ENCODE peak calls at places on chromosomes 3 and 15, in eight cellular contexts. M, J, O, U, F, E, S and W are unnamed samples.
A peak's percentile ranks its signal among the peaks of the same experiment; 100 is the strongest.

GRCh38 chr3:120174811-120175210 is 80.6 kb upstream of the GSK3B start:
- DNase-seq in M (no peak), J (no peak), O (no peak), U (no peak), F (no peak), E (peak; percentile 10), S (no peak), W (no peak)

GRCh38 chr3:151404316-151404715 is 19.8 kb upstream of the P2RY12 start:
- DNase-seq in M (no peak), J (peak; percentile 45), O (no peak), U (peak; percentile 90), F (no peak), E (no peak), S (no peak), W (no peak)

GRCh38 chr3:39733804-39734203 is 75.6 kb upstream of the MYRIP start:
- DNase-seq in M (no peak), J (no peak), O (no peak), U (no peak), F (no peak), E (no peak), S (no peak), W (no peak)

GRCh38 chr15:60237411-60237810 is 160.4 kb downstream of the ANXA2 start:
- DNase-seq in M (no peak), J (no peak), O (no peak), U (no peak), F (no peak), E (no peak), S (no peak), W (no peak)

GRCh38 chr3:44284949-44285348 is 43.3 kb downstream of the TOPAZ1 start:
- DNase-seq in M (no peak), J (no peak), O (no peak), U (no peak), F (no peak), E (no peak), S (no peak), W (no peak)

GRCh38 chr3:45252833-45253232 is 26.7 kb upstream of the TMEM158 start:
- DNase-seq in M (peak; percentile 17), J (peak; percentile 53), O (no peak), U (no peak), F (no peak), E (no peak), S (no peak), W (no peak)

GRCh38 chr15:68558318-68559305 is 20.2 kb upstream of the CORO2B start:
- DNase-seq in M (peak; percentile 57), J (peak; percentile 37), O (no peak), U (no peak), F (no peak), E (no peak), S (peak; percentile 49), W (no peak)

GRCh38 chr3:172853911-172854648 is 103.6 kb downstream of the ECT2 start:
- DNase-seq in M (no peak), J (no peak), O (no peak), U (no peak), F (no peak), E (no peak), S (no peak), W (no peak)

GRCh38 chr3:178270838-178271237 is 265.4 kb upstream of the KCNMB2 start:
- DNase-seq in M (no peak), J (no peak), O (no peak), U (no peak), F (no peak), E (no peak), S (no peak), W (no peak)

GRCh38 chr3:54212723-54213122 is 90.4 kb downstream of the CACNA2D3 start:
- DNase-seq in M (no peak), J (no peak), O (no peak), U (no peak), F (no peak), E (no peak), S (no peak), W (no peak)

GRCh38 chr3:16917256-16917935 is 32.6 kb downstream of the PLCL2 start:
- DNase-seq in M (no peak), J (no peak), O (no peak), U (no peak), F (no peak), E (no peak), S (no peak), W (no peak)

GRCh38 chr15:85764649-85765277 is 30.0 kb downstream of the KLHL25 start:
- DNase-seq in M (no peak), J (no peak), O (no peak), U (no peak), F (peak; percentile 61), E (no peak), S (no peak), W (no peak)

GRCh38 chr3:74370342-74370741 is 244.1 kb downstream of the CNTN3 start:
- DNase-seq in M (no peak), J (no peak), O (no peak), U (no peak), F (no peak), E (no peak), S (no peak), W (no peak)

GRCh38 chr15:23823508-23823907 is 136.4 kb upstream of the NDN start:
- DNase-seq in M (no peak), J (peak; percentile 56), O (peak; percentile 29), U (no peak), F (no peak), E (no peak), S (no peak), W (no peak)

GRCh38 chr15:62739082-62739481 is 303.5 kb upstream of the TPM1 start:
- DNase-seq in M (no peak), J (no peak), O (no peak), U (no peak), F (no peak), E (no peak), S (no peak), W (no peak)

GRCh38 chr3:128685001-128685726 is 34.5 kb upstream of the RPN1 start:
- DNase-seq in M (no peak), J (no peak), O (no peak), U (no peak), F (no peak), E (no peak), S (no peak), W (no peak)

GRCh38 chr3:61853912-61854311 is 292.5 kb downstream of the PTPRG start:
- DNase-seq in M (no peak), J (no peak), O (no peak), U (no peak), F (no peak), E (no peak), S (no peak), W (no peak)

GRCh38 chr15:44727462-44728231 is 8.7 kb upstream of the TRIM69 start:
- DNase-seq in M (no peak), J (no peak), O (no peak), U (no peak), F (no peak), E (no peak), S (no peak), W (no peak)

GRCh38 chr3:135170732-135171131 is 375.7 kb downstream of the EPHB1 start:
- DNase-seq in M (no peak), J (no peak), O (no peak), U (no peak), F (no peak), E (no peak), S (no peak), W (no peak)

GRCh38 chr3:148532774-148533173 is 164.9 kb upstream of the AGTR1 start:
- DNase-seq in M (no peak), J (no peak), O (no peak), U (no peak), F (no peak), E (no peak), S (no peak), W (no peak)

GRCh38 chr3:122974764-122975162 is 52.8 kb downstream of the SEMA5B start:
- DNase-seq in M (no peak), J (peak; percentile 31), O (no peak), U (no peak), F (peak; percentile 80), E (no peak), S (no peak), W (no peak)

DNA sequence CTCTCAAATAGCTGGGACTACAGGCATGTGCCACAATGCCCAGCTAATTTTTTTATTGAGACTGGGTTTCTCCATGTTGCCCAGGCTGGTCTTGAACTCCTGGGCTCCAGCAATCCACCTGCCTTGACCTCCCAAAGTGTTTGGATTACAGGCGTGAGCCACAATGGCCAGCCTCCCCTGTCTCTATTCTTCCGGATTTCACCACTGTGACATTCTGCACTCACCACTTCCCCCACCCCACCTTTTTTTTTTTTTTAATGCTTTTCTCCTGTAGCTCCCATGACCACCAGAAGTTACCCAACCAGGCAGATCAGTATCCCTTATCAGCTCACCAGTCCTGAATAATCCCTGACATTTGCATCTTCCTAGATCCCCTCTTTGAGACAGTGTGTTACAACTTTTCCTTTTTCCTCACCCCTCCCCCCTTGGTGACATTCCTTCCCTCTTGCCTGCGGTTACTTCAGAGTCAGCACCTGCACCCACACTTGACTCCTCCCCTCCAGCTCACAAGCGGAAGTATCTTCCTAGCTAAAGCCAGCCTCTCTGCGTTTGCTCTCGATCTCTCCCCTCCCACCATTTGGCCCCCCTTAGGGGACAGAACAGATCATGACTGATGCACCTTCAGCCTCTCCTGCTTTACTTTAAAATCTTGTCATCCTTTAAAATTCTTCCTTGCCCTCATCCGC is 13.5 kb upstream of the ZNF592 start:
- DNase-seq in M (peak; percentile 95), J (peak; percentile 96), O (peak; percentile 56), U (no peak), F (peak; percentile 47), E (peak; percentile 91), S (peak; percentile 61), W (no peak)
- TF ChIP-seq CTCF in M (no peak), J (no peak), O (no peak), U (no peak), F (no peak), E (no peak), S (no peak), W (no peak)

GRCh38 chr3:88661433-88661824 is 446.0 kb upstream of the EPHA3 start:
- DNase-seq in M (no peak), J (no peak), O (no peak), U (no peak), F (no peak), E (no peak), S (no peak), W (no peak)
- TF ChIP-seq CTCF in M (no peak), J (no peak), O (no peak), U (no peak), F (no peak), E (no peak), S (no peak), W (no peak)

GRCh38 chr3:31695280-31696008 is 162.7 kb downstream of the STT3B start:
- DNase-seq in M (peak; percentile 33), J (peak; percentile 50), O (no peak), U (no peak), F (no peak), E (no peak), S (no peak), W (no peak)
- TF ChIP-seq CTCF in M (peak; percentile 70), J (peak; percentile 34), O (peak; percentile 6), U (peak; percentile 18), F (peak; percentile 27), E (peak; percentile 14), S (no peak), W (peak; percentile 56)

DNA sequence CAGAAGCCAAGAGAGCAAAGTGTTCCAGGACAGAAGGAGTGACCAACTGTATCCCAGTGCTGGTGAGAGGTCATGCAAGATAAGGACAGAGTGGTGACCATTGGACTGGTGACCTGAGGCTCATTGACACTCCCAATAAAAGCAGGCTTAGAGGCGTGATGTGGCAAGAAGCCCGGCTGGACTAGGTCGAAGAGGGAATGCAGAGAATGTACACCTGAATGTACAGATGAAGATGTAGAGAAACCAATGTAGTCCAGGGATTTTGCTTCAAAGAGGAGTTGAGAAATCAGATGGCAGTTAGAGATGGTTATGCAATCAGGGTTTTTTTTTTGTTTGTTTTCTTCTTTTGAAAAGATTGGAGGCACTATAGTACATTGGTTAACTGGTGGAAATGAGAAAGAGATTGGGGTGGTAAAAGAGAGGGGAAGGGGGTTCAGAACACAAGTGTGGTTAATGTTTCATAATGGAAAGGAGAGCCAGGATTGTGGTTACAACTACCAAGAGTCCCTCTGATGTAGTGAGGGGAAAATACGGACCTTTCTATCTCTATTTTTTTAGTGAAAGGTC is 23.3 kb downstream of the ST3GAL6 start:
- DNase-seq in M (no peak), J (peak; percentile 85), O (peak; percentile 89), U (no peak), F (no peak), E (no peak), S (no peak), W (no peak)
- TF ChIP-seq CTCF in M (no peak), J (no peak), O (no peak), U (no peak), F (no peak), E (no peak), S (no peak), W (no peak)